ENCODE peak calls at places on chromosomes 2 and 18, in ten cellular contexts. D is OCI-LY7, F is colonic mucosa, G is gastrocnemius medialis, I is PC-9, R is SK-N-SH, Y is B cell, B is choroid plexus epithelial cell, U is cardiac muscle cell, A is foreskin keratinocyte. N is an unnamed sample.

GRCh38 chr2:38147333-38148121 is 71.6 kb upstream of the CYP1B1 start:
- DNase-seq in I (no peak), D (no peak), U (no peak), F (no peak), B (peak), G (no peak), Y (no peak), R (no peak), A (peak), N (no peak)

GRCh38 chr2:168348076-168348475 is 100.7 kb upstream of the STK39 start:
- DNase-seq in I (no peak), U (peak), Y (no peak), D (peak), R (peak), G (no peak), B (peak), A (no peak), F (peak), N (peak)

GRCh38 chr18:58270396-58270795 is 226.4 kb downstream of the NEDD4L start:
- DNase-seq in G (no peak), U (no peak), D (no peak), B (no peak), I (no peak), F (no peak), A (no peak), R (no peak), Y (no peak), N (no peak)

GRCh38 chr2:68251187-68251854 is 1.0 kb downstream of the PPP3R1 start:
- DNase-seq in B (peak), G (peak), D (peak), I (peak), A (peak), R (peak), U (peak), Y (peak), F (peak), N (peak)

GRCh38 chr2:238467772-238468171 is 41.0 kb downstream of the ASB1 start:
- DNase-seq in B (no peak), D (no peak), A (no peak), R (no peak), U (no peak), I (no peak), Y (no peak), F (no peak), G (no peak), N (no peak)

GRCh38 chr2:46379213-46380037 is 82.2 kb downstream of the EPAS1 start:
- DNase-seq in I (no peak), U (peak), D (no peak), G (no peak), B (peak), R (no peak), Y (no peak), A (no peak), F (no peak), N (peak)

GRCh38 chr2:39068290-39068689 is 52.6 kb downstream of the SOS1 start:
- DNase-seq in D (no peak), Y (no peak), G (no peak), U (no peak), R (no peak), A (peak), I (no peak), B (peak), F (no peak), N (no peak)

GRCh38 chr2:226673314-226673723 is 126.3 kb downstream of the IRS1 start:
- DNase-seq in I (peak), A (peak), R (no peak), U (peak), D (no peak), B (peak), Y (no peak), F (peak), G (peak), N (peak)

GRCh38 chr18:28095631-28096030 is 81.3 kb downstream of the CDH2 start:
- DNase-seq in D (no peak), Y (no peak), R (no peak), U (no peak), I (no peak), B (no peak), G (no peak), A (peak), F (no peak), N (no peak)

GRCh38 chr2:230913406-230913805 is 11.6 kb downstream of the GPR55 start:
- DNase-seq in G (no peak), R (peak), Y (peak), U (peak), B (peak), F (peak), I (no peak), A (no peak), D (peak), N (peak)

GRCh38 chr2:15595342-15595905 is 3.8 kb downstream of the DDX1 start:
- DNase-seq in A (no peak), Y (no peak), F (no peak), D (no peak), G (no peak), B (no peak), R (no peak), U (no peak), I (no peak), N (no peak)

GRCh38 chr18:48539406-48540328 is 836 bp downstream of the CTIF start:
- DNase-seq in R (peak), F (peak), G (peak), U (peak), Y (peak), D (no peak), B (peak), I (no peak), A (peak), N (peak)

GRCh38 chr2:158011055-158011771 is 90.5 kb upstream of the UPP2 start:
- DNase-seq in A (peak), R (no peak), I (peak), G (no peak), U (no peak), B (peak), D (no peak), Y (no peak), F (no peak), N (no peak)

GRCh38 chr2:158009425-158009824 is 92.3 kb upstream of the UPP2 start:
- DNase-seq in A (no peak), B (peak), U (peak), F (no peak), Y (no peak), I (no peak), G (no peak), D (no peak), R (no peak), N (peak)

GRCh38 chr2:158002079-158002478 is 99.6 kb upstream of the UPP2 start:
- DNase-seq in D (no peak), I (no peak), A (no peak), G (no peak), U (no peak), Y (no peak), R (peak), B (no peak), F (no peak), N (no peak)

GRCh38 chr2:158004131-158004530 is 97.5 kb upstream of the UPP2 start:
- DNase-seq in R (no peak), F (no peak), G (no peak), Y (no peak), U (no peak), D (no peak), A (peak), I (no peak), B (no peak), N (no peak)

GRCh38 chr2:158006961-158007664 is 94.6 kb upstream of the UPP2 start:
- DNase-seq in A (no peak), Y (no peak), G (no peak), B (peak), U (peak), R (no peak), F (no peak), D (no peak), I (no peak), N (no peak)
- TF ChIP-seq CTCF in A (no peak), Y (no peak), G (no peak), B (peak), U (no peak), R (no peak), F (no peak), D (no peak), I (no peak), N (no peak)

GRCh38 chr2:215620528-215620927 is 184.7 kb upstream of the FN1 start:
- DNase-seq in A (no peak), G (no peak), B (no peak), I (no peak), D (no peak), F (no peak), R (no peak), U (no peak), Y (no peak), N (no peak)

GRCh38 chr2:215619022-215619958 is 183.4 kb upstream of the FN1 start:
- DNase-seq in U (peak), D (no peak), I (peak), B (peak), A (no peak), R (peak), Y (no peak), G (no peak), F (no peak), N (peak)

GRCh38 chr2:215619989-215620388 is 184.1 kb upstream of the FN1 start:
- DNase-seq in Y (no peak), B (no peak), A (no peak), R (no peak), F (peak), I (peak), G (no peak), U (no peak), D (no peak), N (peak)

GRCh38 chr2:215622836-215623235 is 187.0 kb upstream of the FN1 start:
- DNase-seq in I (peak), G (no peak), F (no peak), D (no peak), Y (no peak), B (peak), A (no peak), R (no peak), U (no peak), N (no peak)

GRCh38 chr2:215621389-215621788 is 185.5 kb upstream of the FN1 start:
- DNase-seq in B (peak), I (peak), D (no peak), U (no peak), A (no peak), R (no peak), Y (no peak), G (no peak), F (no peak), N (no peak)
- TF ChIP-seq CTCF in B (no peak), I (no peak), D (no peak), U (no peak), A (no peak), R (no peak), Y (no peak), G (no peak), F (no peak), N (no peak)

GRCh38 chr2:172200495-172201085 is 97.9 kb upstream of the DLX2 start:
- DNase-seq in U (no peak), D (no peak), Y (no peak), R (no peak), I (no peak), A (peak), F (peak), B (peak), G (no peak), N (no peak)
- TF ChIP-seq CTCF in U (peak), D (peak), Y (no peak), R (peak), I (peak), A (peak), F (peak), B (peak), G (peak), N (peak)

DNA sequence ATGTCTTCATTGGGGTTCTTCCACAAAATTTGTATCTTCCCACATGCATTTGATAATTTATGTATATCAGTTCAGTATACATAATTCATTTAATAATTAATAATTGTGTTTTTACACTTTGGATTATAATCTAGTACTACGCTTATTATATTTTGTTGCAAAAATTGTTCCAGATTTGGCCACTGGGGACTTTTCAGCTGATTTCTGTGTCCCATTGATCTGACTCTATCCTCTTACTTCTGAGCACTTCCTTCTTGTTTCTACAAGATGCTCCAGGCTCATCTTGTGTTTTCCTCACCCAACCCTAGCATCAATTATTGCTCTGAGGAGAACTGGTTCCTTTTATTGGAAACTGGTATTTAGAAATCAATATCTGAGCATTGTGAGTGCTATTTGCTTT is 215.3 kb upstream of the CDH19 start:
- DNase-seq in U (no peak), F (no peak), I (no peak), G (no peak), A (no peak), D (no peak), Y (no peak), R (no peak), B (no peak), N (no peak)
- TF ChIP-seq CTCF in U (no peak), F (no peak), I (peak), G (no peak), A (no peak), D (peak), Y (no peak), R (peak), B (no peak), N (no peak)

GRCh38 chr2:232328516-232329460 is 49.8 kb upstream of the ALPP start:
- DNase-seq in G (no peak), F (no peak), B (no peak), U (no peak), D (no peak), I (no peak), Y (no peak), R (no peak), A (no peak), N (no peak)

GRCh38 chr2:232329716-232330067 is 48.9 kb upstream of the ALPP start:
- DNase-seq in R (no peak), Y (no peak), U (no peak), G (no peak), F (no peak), D (no peak), A (no peak), I (no peak), B (no peak), N (no peak)

GRCh38 chr2:232327089-232328037 is 51.2 kb upstream of the ALPP start:
- DNase-seq in F (peak), B (peak), Y (peak), D (peak), U (peak), A (peak), R (peak), G (no peak), I (no peak), N (peak)

GRCh38 chr2:232330068-232330999 is 48.2 kb upstream of the ALPP start:
- DNase-seq in U (no peak), A (no peak), B (no peak), Y (no peak), F (no peak), R (no peak), D (no peak), I (peak), G (no peak), N (no peak)

DNA sequence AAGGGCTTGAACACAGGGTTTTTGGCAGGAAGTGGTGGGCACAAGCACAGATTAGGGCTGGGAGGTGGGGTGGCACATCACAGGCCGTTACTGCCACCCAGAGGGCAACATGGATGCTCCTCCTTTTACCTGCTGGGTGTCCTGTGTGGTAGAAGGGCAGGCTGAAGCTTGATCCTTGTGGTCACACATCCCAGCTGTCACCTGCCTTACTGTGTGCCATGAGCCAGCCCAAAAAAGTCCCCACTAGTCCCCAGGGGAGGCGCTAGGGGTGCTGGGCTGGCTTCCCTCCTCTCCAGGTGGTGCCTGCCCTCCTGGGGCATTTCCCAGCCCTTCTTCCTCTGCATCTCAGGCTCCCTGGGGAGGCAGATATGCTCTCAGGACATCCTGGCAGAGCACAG is 50.5 kb upstream of the ALPP start:
- DNase-seq in F (no peak), U (no peak), I (no peak), G (no peak), R (no peak), A (no peak), B (no peak), D (peak), Y (no peak), N (no peak)
- TF ChIP-seq CTCF in F (no peak), U (no peak), I (no peak), G (no peak), R (no peak), A (peak), B (no peak), D (peak), Y (no peak), N (no peak)

DNA sequence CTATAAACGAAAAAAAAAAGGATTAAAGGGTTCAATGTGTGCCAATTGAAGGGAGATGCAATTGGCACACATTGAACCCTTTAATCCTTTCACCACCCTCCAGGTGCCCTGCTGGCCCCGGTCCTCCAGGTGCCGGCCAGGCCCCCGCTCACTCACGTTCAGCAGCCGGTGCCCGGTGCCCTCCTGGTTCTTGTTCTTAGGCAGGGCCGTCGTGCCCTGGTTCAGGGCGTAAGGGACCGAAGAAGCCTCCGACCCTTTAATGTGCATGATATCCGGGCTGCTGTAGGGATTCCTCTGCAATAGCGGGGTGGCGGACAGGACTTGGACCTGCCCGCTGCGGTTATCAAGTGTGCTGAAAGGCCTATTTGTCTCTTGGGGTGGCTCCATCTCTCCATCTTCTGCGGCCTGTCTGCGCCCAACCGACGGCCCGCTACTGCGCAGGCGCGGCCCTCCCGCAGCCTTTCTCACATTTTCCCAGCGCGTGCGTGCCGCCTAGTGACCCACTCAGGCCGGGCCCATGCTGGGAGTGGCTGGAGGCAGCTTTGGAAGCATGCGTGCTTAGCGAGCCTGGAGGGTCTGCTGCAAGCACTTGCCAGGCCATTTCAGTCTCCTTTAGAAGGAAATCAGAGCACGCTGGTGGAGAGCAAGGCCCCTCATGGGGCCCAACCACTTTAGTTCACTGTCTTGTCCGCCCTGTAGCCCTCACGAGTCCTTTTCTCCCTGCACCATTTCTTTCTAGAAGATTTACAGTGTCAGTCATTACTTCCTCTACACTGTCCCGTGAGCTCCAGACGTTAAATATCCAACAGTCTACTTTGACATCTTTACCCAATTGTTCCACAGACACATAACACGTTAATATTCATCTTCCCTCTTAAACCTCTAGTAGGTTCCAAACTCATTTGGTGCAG is 24.3 kb downstream of the TMEM237 start:
- DNase-seq in F (peak), G (no peak), A (peak), B (peak), U (no peak), Y (peak), D (no peak), I (no peak), R (peak), N (peak)
- TF ChIP-seq CTCF in F (no peak), G (peak), A (peak), B (peak), U (peak), Y (no peak), D (no peak), I (no peak), R (no peak), N (peak)

DNA sequence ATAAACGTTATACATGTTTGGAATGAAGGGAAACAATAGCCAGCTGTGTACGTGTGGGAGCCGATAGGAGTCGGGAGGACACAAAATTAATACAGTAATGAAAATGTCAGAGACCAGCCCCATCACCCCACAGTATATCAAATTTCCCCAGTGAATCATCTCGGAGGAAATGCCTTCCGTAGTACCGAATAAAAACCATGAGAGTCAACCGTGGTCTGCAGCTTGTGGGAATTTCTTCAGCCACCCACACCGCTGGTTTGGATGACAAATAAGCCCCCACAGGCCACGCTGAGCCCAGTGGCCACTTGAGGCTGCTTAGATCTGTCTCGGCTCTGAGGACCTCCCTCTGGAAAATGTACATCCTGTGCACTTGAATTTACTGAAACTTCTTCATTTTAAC is 133.7 kb downstream of the COL6A3 start:
- DNase-seq in B (peak), G (no peak), D (no peak), R (no peak), Y (no peak), F (no peak), I (no peak), A (no peak), U (no peak), N (no peak)
- TF ChIP-seq CTCF in B (peak), G (no peak), D (no peak), R (peak), Y (no peak), F (no peak), I (no peak), A (no peak), U (no peak), N (no peak)

GRCh38 chr2:194166818-194167217 is 1490.2 kb upstream of the SLC39A10 start:
- DNase-seq in U (peak), D (peak), B (peak), F (no peak), I (no peak), A (peak), G (no peak), R (peak), Y (no peak), N (no peak)
- TF ChIP-seq CTCF in U (peak), D (peak), B (peak), F (peak), I (peak), A (peak), G (no peak), R (peak), Y (peak), N (peak)

GRCh38 chr2:99727199-99727598 is 237.4 kb upstream of the REV1 start:
- DNase-seq in I (no peak), D (no peak), B (no peak), U (no peak), R (no peak), Y (no peak), A (no peak), G (no peak), F (no peak), N (no peak)
- TF ChIP-seq CTCF in I (no peak), D (no peak), B (no peak), U (no peak), R (no peak), Y (no peak), A (no peak), G (no peak), F (no peak), N (no peak)

DNA sequence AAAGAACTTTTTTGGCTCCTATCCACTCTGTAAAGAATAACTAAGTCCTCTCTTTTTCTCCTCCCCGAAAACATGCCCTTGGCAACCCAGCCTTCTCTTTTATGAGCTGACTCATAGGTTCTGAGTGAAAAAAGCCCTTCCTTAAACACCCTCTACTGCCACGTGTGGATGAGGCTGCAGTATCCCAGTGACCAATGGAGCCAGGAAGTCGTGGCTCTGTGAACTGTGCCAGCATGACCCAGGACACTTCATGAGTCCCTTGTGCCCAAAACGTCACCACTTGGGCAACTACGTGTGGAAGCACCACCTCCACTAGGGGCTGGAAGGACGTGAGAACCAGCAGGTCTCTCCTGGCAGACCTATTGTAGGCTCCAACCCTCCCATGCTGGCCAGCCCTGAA is 349.6 kb downstream of the TNS1 start:
- DNase-seq in Y (no peak), G (peak), B (peak), A (peak), I (peak), F (peak), R (no peak), U (no peak), D (no peak), N (peak)
- TF ChIP-seq CTCF in Y (no peak), G (no peak), B (peak), A (peak), I (no peak), F (no peak), R (peak), U (no peak), D (no peak), N (peak)

N was measured in adrenal gland.